ENCODE peak calls at places on chromosomes 1 and 21, in nine cellular contexts. B is HEK293T; J is GM20000; F is CD4-positive, alpha-beta T cell; Y is NCI-H146; E is stimulated activated CD4-positive, alpha-beta T cell treated with anti-CD3 and anti-CD28 coated beads, Interleukin-1b, Interleukin-23, amount 100 ng/mL, for 24 hours; U is A549; P is CD8-positive, alpha-beta T cell; Q is stimulated activated CD8-positive, alpha-beta memory T cell treated with anti-CD3 and anti-CD28 coated beads, Interleukin-4, amount 100 ng/mL, for 1 hour. Z is an unnamed sample.

GRCh38 chr1:31752258-31752657 is 11.9 kb downstream of the ADGRB2 start:
- DNase-seq in B (no peak), J (no peak), F (no peak), Y (no peak), E (no peak), U (no peak), P (no peak), Q (no peak), Z (no peak)

GRCh38 chr1:175572932-175573871 is 170.2 kb downstream of the TNR start:
- DNase-seq in B (no peak), J (no peak), F (no peak), Y (peak), E (no peak), U (no peak), P (no peak), Q (no peak), Z (no peak)

GRCh38 chr21:25813917-25814316 is 79.1 kb downstream of the GABPA start:
- DNase-seq in B (no peak), J (no peak), F (no peak), Y (no peak), E (no peak), U (no peak), P (no peak), Q (no peak), Z (no peak)

GRCh38 chr1:169427081-169427611 is at the start of gene CCDC181:
- DNase-seq in B (peak), J (peak), F (peak), Y (no peak), E (peak), U (peak), P (peak), Q (peak), Z (peak)

GRCh38 chr1:97739596-97740103 is 181.2 kb downstream of the DPYD start:
- DNase-seq in B (no peak), J (no peak), F (no peak), Y (no peak), E (no peak), U (no peak), P (no peak), Q (no peak), Z (no peak)

GRCh38 chr21:46469275-46469674 is 10.6 kb downstream of the DIP2A start:
- DNase-seq in B (no peak), J (no peak), F (no peak), Y (no peak), E (no peak), U (no peak), P (no peak), Q (no peak), Z (no peak)

GRCh38 chr21:31115249-31115648 is 77.0 kb upstream of the KRTAP19-8 start:
- DNase-seq in B (no peak), J (no peak), F (no peak), Y (no peak), E (no peak), U (no peak), P (no peak), Q (no peak), Z (no peak)

GRCh38 chr1:236011641-236012040 is 53.2 kb downstream of the NID1 start:
- DNase-seq in B (no peak), J (no peak), F (no peak), Y (no peak), E (no peak), U (no peak), P (no peak), Q (no peak), Z (no peak)

GRCh38 chr1:200438911-200439310 is 29.1 kb upstream of the ZNF281 start:
- DNase-seq in B (no peak), J (no peak), F (no peak), Y (no peak), E (no peak), U (no peak), P (no peak), Q (no peak), Z (no peak)

GRCh38 chr1:15207829-15208429 is 39.1 kb upstream of the FHAD1 start:
- DNase-seq in B (no peak), J (no peak), F (no peak), Y (no peak), E (no peak), U (no peak), P (no peak), Q (no peak), Z (no peak)

GRCh38 chr21:32772281-32773047 is 909 bp upstream of the PAXBP1 start:
- DNase-seq in B (peak), J (peak), F (peak), Y (peak), E (peak), U (peak), P (no peak), Q (no peak), Z (no peak)

GRCh38 chr1:64601207-64601606 is 131.3 kb downstream of the CACHD1 start:
- DNase-seq in B (no peak), J (no peak), F (no peak), Y (no peak), E (no peak), U (no peak), P (no peak), Q (no peak), Z (no peak)

GRCh38 chr1:10818262-10819197 is 22.1 kb upstream of the CASZ1 start:
- DNase-seq in B (no peak), J (no peak), F (no peak), Y (no peak), E (no peak), U (no peak), P (no peak), Q (no peak), Z (no peak)

GRCh38 chr1:228360533-228361313 is 45.9 kb downstream of the TRIM11 start:
- DNase-seq in B (no peak), J (no peak), F (no peak), Y (no peak), E (no peak), U (no peak), P (no peak), Q (no peak), Z (no peak)

GRCh38 chr1:228502522-228502921 is 15.3 kb downstream of the RNF187 start:
- DNase-seq in B (no peak), J (no peak), F (no peak), Y (no peak), E (no peak), U (no peak), P (no peak), Q (no peak), Z (no peak)

GRCh38 chr1:169196566-169196965 is 90.1 kb downstream of the ATP1B1 start:
- DNase-seq in B (no peak), J (no peak), F (no peak), Y (no peak), E (no peak), U (no peak), P (no peak), Q (no peak), Z (no peak)

GRCh38 chr1:170680428-170680827 is 16.5 kb downstream of the PRRX1 start:
- DNase-seq in B (no peak), J (no peak), F (no peak), Y (no peak), E (no peak), U (no peak), P (no peak), Q (no peak), Z (no peak)

GRCh38 chr1:165610866-165611265 is 20.2 kb upstream of the MGST3 start:
- DNase-seq in B (no peak), J (no peak), F (no peak), Y (no peak), E (no peak), U (no peak), P (no peak), Q (no peak), Z (no peak)

GRCh38 chr1:185450123-185450788 is 133.2 kb upstream of the IVNS1ABP start:
- DNase-seq in B (no peak), J (no peak), F (no peak), Y (no peak), E (no peak), U (no peak), P (no peak), Q (no peak), Z (no peak)